ENCODE peak calls at places on chromosomes 6 and 20, in six cellular contexts. One of them, this sample, is unnamed.

GRCh38 chr6:143139239-143139784 is 78.6 kb downstream of the AIG1 start:
- ATAC-seq in GM12878: no peak
- ATAC-seq in upper lobe of left lung: no peak
- ATAC-seq in HCT116: no peak
- ATAC-seq in HepG2: no peak
- ATAC-seq in K562: no peak
- ATAC-seq in this sample: no peak

GRCh38 chr20:40175296-40175695 is 513.7 kb downstream of the MAFB start:
- ATAC-seq in HCT116: no peak
- ATAC-seq in HepG2: no peak
- ATAC-seq in K562: no peak
- ATAC-seq in upper lobe of left lung: no peak
- ATAC-seq in GM12878: no peak
- ATAC-seq in this sample: no peak

GRCh38 chr20:15619816-15620215 is 953.4 kb downstream of the KIF16B start:
- ATAC-seq in K562: no peak
- ATAC-seq in HepG2: no peak
- ATAC-seq in upper lobe of left lung: no peak
- ATAC-seq in HCT116: no peak
- ATAC-seq in GM12878: no peak
- ATAC-seq in this sample: no peak

GRCh38 chr6:56832225-56832624 is 122.7 kb upstream of the BEND6 start:
- ATAC-seq in HepG2: no peak
- ATAC-seq in upper lobe of left lung: no peak
- ATAC-seq in HCT116: no peak
- ATAC-seq in K562: no peak
- ATAC-seq in GM12878: no peak
- ATAC-seq in this sample: no peak

GRCh38 chr6:116924245-116924644 is 47.2 kb downstream of the RFX6 start:
- ATAC-seq in GM12878: no peak
- ATAC-seq in upper lobe of left lung: no peak
- ATAC-seq in K562: no peak
- ATAC-seq in HCT116: no peak
- ATAC-seq in HepG2: peak; percentile 88
- ATAC-seq in this sample: no peak

GRCh38 chr6:16669227-16669626 is 92.0 kb downstream of the ATXN1 start:
- ATAC-seq in GM12878: peak; percentile 76
- ATAC-seq in HepG2: no peak
- ATAC-seq in HCT116: peak; percentile 64
- ATAC-seq in upper lobe of left lung: no peak
- ATAC-seq in K562: no peak
- ATAC-seq in this sample: no peak

GRCh38 chr6:48289841-48290240 is 178.8 kb upstream of the PTCHD4 start:
- ATAC-seq in K562: no peak
- ATAC-seq in GM12878: no peak
- ATAC-seq in HCT116: no peak
- ATAC-seq in HepG2: no peak
- ATAC-seq in upper lobe of left lung: no peak
- ATAC-seq in this sample: no peak

GRCh38 chr20:59391975-59392374 is 91.6 kb downstream of the EDN3 start:
- ATAC-seq in HCT116: no peak
- ATAC-seq in HepG2: no peak
- ATAC-seq in GM12878: no peak
- ATAC-seq in K562: no peak
- ATAC-seq in upper lobe of left lung: no peak
- ATAC-seq in this sample: no peak

GRCh38 chr20:57384953-57385761 is 6.0 kb upstream of the RBM38 start:
- ATAC-seq in K562: no peak
- ATAC-seq in upper lobe of left lung: no peak
- ATAC-seq in GM12878: no peak
- ATAC-seq in HCT116: no peak
- ATAC-seq in HepG2: no peak
- ATAC-seq in this sample: no peak

GRCh38 chr6:132919028-132919427 is 104.7 kb downstream of the RPS12 start:
- ATAC-seq in K562: no peak
- ATAC-seq in HepG2: no peak
- ATAC-seq in upper lobe of left lung: peak; percentile 18
- ATAC-seq in HCT116: no peak
- ATAC-seq in GM12878: no peak
- ATAC-seq in this sample: no peak

GRCh38 chr6:170522565-170523183 is 30.4 kb downstream of the PSMB1 start:
- ATAC-seq in HCT116: peak; percentile 100
- ATAC-seq in upper lobe of left lung: no peak
- ATAC-seq in GM12878: peak; percentile 79
- ATAC-seq in HepG2: peak; percentile 97
- ATAC-seq in K562: peak; percentile 96
- ATAC-seq in this sample: no peak

GRCh38 chr6:139373928-139374356 is 506 bp downstream of the CITED2 start:
- ATAC-seq in K562: peak; percentile 6
- ATAC-seq in GM12878: peak; percentile 7
- ATAC-seq in upper lobe of left lung: no peak
- ATAC-seq in HCT116: peak; percentile 3
- ATAC-seq in HepG2: no peak
- ATAC-seq in this sample: no peak

GRCh38 chr6:129186988-129187387 is 304.1 kb downstream of the LAMA2 start:
- ATAC-seq in upper lobe of left lung: peak; percentile 23
- ATAC-seq in HepG2: no peak
- ATAC-seq in HCT116: peak; percentile 64
- ATAC-seq in GM12878: no peak
- ATAC-seq in K562: no peak
- ATAC-seq in this sample: peak; percentile 43

GRCh38 chr6:130794010-130794675 is 33.1 kb upstream of the SMLR1 start:
- ATAC-seq in upper lobe of left lung: no peak
- ATAC-seq in HepG2: no peak
- ATAC-seq in GM12878: no peak
- ATAC-seq in HCT116: no peak
- ATAC-seq in K562: no peak
- ATAC-seq in this sample: no peak

GRCh38 chr6:127951172-127951995 is 50.5 kb upstream of the THEMIS start:
- ATAC-seq in HepG2: no peak
- ATAC-seq in upper lobe of left lung: no peak
- ATAC-seq in HCT116: no peak
- ATAC-seq in K562: no peak
- ATAC-seq in GM12878: peak; percentile 87
- ATAC-seq in this sample: no peak

GRCh38 chr6:118680452-118681095 is 29.2 kb upstream of the CEP85L start:
- ATAC-seq in GM12878: no peak
- ATAC-seq in HepG2: no peak
- ATAC-seq in K562: peak; percentile 94
- ATAC-seq in HCT116: no peak
- ATAC-seq in upper lobe of left lung: no peak
- ATAC-seq in this sample: no peak

GRCh38 chr6:166341915-166342292 is 441 bp downstream of the SFT2D1 start:
- ATAC-seq in GM12878: peak; percentile 5
- ATAC-seq in HepG2: peak; percentile 1
- ATAC-seq in HCT116: peak; percentile 1
- ATAC-seq in K562: peak; percentile 6
- ATAC-seq in upper lobe of left lung: peak; percentile 4
- ATAC-seq in this sample: no peak

GRCh38 chr6:166056637-166057036 is 111.0 kb downstream of the TBXT start:
- ATAC-seq in HepG2: no peak
- ATAC-seq in upper lobe of left lung: peak; percentile 97
- ATAC-seq in HCT116: no peak
- ATAC-seq in GM12878: no peak
- ATAC-seq in K562: no peak
- ATAC-seq in this sample: peak; percentile 82

GRCh38 chr20:57688864-57689263 is 21.0 kb downstream of the PMEPA1 start:
- ATAC-seq in GM12878: no peak
- ATAC-seq in K562: no peak
- ATAC-seq in HCT116: no peak
- ATAC-seq in HepG2: no peak
- ATAC-seq in upper lobe of left lung: peak; percentile 38
- ATAC-seq in this sample: no peak

GRCh38 chr6:15232836-15233510 is 12.9 kb upstream of the JARID2 start:
- ATAC-seq in GM12878: peak; percentile 79
- ATAC-seq in HepG2: no peak
- ATAC-seq in HCT116: no peak
- ATAC-seq in K562: no peak
- ATAC-seq in upper lobe of left lung: no peak
- ATAC-seq in this sample: no peak

GRCh38 chr6:105748737-105749161 is 337.4 kb upstream of the PRDM1 start:
- ATAC-seq in upper lobe of left lung: peak; percentile 65
- ATAC-seq in HCT116: no peak
- ATAC-seq in HepG2: no peak
- ATAC-seq in GM12878: no peak
- ATAC-seq in K562: peak; percentile 42
- ATAC-seq in this sample: no peak

GRCh38 chr6:1624848-1625341 is 15.2 kb downstream of the FOXC1 start:
- ATAC-seq in upper lobe of left lung: peak; percentile 83
- ATAC-seq in HCT116: no peak
- ATAC-seq in HepG2: no peak
- ATAC-seq in K562: no peak
- ATAC-seq in GM12878: peak; percentile 70
- ATAC-seq in this sample: peak; percentile 56

GRCh38 chr20:45311589-45312211 is 3.6 kb upstream of the MATN4 start:
- ATAC-seq in GM12878: peak; percentile 93
- ATAC-seq in HepG2: peak; percentile 74
- ATAC-seq in HCT116: peak; percentile 97
- ATAC-seq in upper lobe of left lung: peak; percentile 78
- ATAC-seq in K562: peak; percentile 93
- ATAC-seq in this sample: peak; percentile 60

GRCh38 chr20:60054716-60055371 is 96.6 kb downstream of the CDH26 start:
- ATAC-seq in GM12878: no peak
- ATAC-seq in upper lobe of left lung: peak; percentile 8
- ATAC-seq in K562: no peak
- ATAC-seq in HepG2: no peak
- ATAC-seq in HCT116: no peak
- ATAC-seq in this sample: no peak

GRCh38 chr6:12331951-12332749 is 42.0 kb downstream of the EDN1 start:
- ATAC-seq in GM12878: no peak
- ATAC-seq in HepG2: peak; percentile 76
- ATAC-seq in HCT116: no peak
- ATAC-seq in K562: no peak
- ATAC-seq in upper lobe of left lung: peak; percentile 47
- ATAC-seq in this sample: no peak

GRCh38 chr20:24537210-24537609 is 67.8 kb downstream of the SYNDIG1 start:
- ATAC-seq in HCT116: no peak
- ATAC-seq in HepG2: no peak
- ATAC-seq in GM12878: no peak
- ATAC-seq in K562: no peak
- ATAC-seq in upper lobe of left lung: no peak
- ATAC-seq in this sample: no peak

GRCh38 chr20:32296412-32296811 is 19.0 kb downstream of the KIF3B start:
- ATAC-seq in GM12878: no peak
- ATAC-seq in upper lobe of left lung: no peak
- ATAC-seq in HCT116: no peak
- ATAC-seq in K562: no peak
- ATAC-seq in HepG2: no peak
- ATAC-seq in this sample: no peak

GRCh38 chr6:140062042-140063041 is 687.9 kb upstream of the CITED2 start:
- ATAC-seq in upper lobe of left lung: peak; percentile 77
- ATAC-seq in HepG2: no peak
- ATAC-seq in K562: no peak
- ATAC-seq in GM12878: no peak
- ATAC-seq in HCT116: no peak
- ATAC-seq in this sample: peak; percentile 84

GRCh38 chr20:63969851-63970713 is at the start of gene ZNF512B:
- ATAC-seq in GM12878: peak; percentile 49
- ATAC-seq in K562: peak; percentile 70
- ATAC-seq in HepG2: peak; percentile 8
- ATAC-seq in upper lobe of left lung: peak; percentile 72
- ATAC-seq in HCT116: peak; percentile 55
- ATAC-seq in this sample: peak; percentile 44

GRCh38 chr6:31971993-31972708 is at the start of gene DXO:
- ATAC-seq in K562: peak; percentile 84
- ATAC-seq in GM12878: peak; percentile 97
- ATAC-seq in HepG2: peak; percentile 86
- ATAC-seq in HCT116: peak; percentile 91
- ATAC-seq in upper lobe of left lung: peak; percentile 96
- ATAC-seq in this sample: peak; percentile 96
- TF ChIP-seq POLR2AphosphoS5 in K562: no peak
- TF ChIP-seq POLR2AphosphoS5 in GM12878: peak; percentile 53
- TF ChIP-seq POLR2AphosphoS5 in HepG2: peak; percentile 33
- TF ChIP-seq POLR2AphosphoS5 in HCT116: peak; percentile 29
- TF ChIP-seq POLR2AphosphoS5 in upper lobe of left lung: peak; percentile 88
- TF ChIP-seq POLR2AphosphoS5 in this sample: peak; percentile 84

DNA sequence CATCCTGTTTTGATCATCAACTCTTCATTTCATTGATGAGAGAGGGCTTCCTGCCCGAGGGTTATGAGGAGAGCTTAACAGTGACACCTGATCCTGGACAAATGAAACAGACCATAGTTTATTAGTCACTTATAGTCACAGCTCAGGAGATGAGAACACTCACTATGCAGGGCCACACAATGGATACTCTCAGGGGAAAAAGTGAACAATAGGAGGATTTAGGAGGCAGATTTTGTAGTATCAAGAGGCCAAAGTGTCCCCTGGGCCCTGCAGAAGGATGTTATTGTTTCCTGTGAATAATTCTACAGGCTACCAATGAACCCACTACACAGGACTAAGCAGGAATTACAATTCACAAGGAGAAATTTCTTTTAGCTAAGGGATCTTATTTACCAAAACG is 772.8 kb upstream of the MAN1A1 start:
- ATAC-seq in upper lobe of left lung: no peak
- ATAC-seq in GM12878: no peak
- ATAC-seq in HCT116: no peak
- ATAC-seq in HepG2: no peak
- ATAC-seq in K562: no peak
- ATAC-seq in this sample: no peak
- TF ChIP-seq POLR2A in upper lobe of left lung: no peak
- TF ChIP-seq POLR2A in GM12878: no peak
- TF ChIP-seq POLR2A in HCT116: no peak
- TF ChIP-seq POLR2A in HepG2: no peak
- TF ChIP-seq POLR2A in K562: no peak
- TF ChIP-seq POLR2A in this sample: no peak

GRCh38 chr6:80638222-80639055 is 532.0 kb downstream of the BCKDHB start:
- ATAC-seq in upper lobe of left lung: peak; percentile 87
- ATAC-seq in GM12878: peak; percentile 96
- ATAC-seq in K562: no peak
- ATAC-seq in HepG2: peak; percentile 70
- ATAC-seq in HCT116: peak; percentile 99
- ATAC-seq in this sample: peak; percentile 68
- TF ChIP-seq POLR2AphosphoS5 in upper lobe of left lung: peak; percentile 39
- TF ChIP-seq POLR2AphosphoS5 in GM12878: no peak
- TF ChIP-seq POLR2AphosphoS5 in K562: no peak
- TF ChIP-seq POLR2AphosphoS5 in HepG2: no peak
- TF ChIP-seq POLR2AphosphoS5 in HCT116: peak; percentile 62
- TF ChIP-seq POLR2AphosphoS5 in this sample: no peak

DNA sequence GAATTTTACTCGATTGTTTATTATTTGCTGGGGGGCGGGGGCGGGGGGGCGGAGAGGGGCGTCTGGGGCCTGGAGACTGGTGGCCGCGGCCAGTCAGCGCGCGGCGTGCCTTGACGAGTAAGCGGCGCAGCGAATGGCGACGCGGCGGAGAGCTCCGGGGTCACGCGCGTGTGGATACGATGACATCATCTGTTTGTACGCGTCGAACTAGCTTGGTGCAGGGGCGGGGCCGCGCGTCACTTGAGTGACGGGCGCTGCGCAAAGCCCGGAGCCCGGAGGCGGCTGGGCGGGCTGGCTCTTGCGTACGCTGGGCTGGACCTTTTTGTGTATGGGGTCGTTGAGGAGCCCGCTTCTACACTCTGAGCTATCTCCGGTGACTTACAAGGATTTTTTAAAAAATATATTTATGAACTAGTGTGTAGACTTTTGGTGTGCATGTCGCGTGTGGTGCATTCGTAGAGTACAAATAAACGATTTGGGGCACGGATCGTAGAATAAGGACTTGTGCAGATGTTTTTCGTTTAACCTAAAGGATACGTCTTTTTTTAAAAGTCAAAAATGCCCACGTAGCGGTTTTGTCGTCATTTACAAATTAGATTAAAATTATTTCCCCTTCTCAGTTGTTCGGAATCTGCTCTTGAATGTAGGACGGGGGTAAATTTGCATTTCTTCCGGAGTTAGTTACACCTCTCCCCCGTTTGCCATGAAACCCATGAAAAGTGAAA is 2.2 kb upstream of the FOXO3 start:
- ATAC-seq in upper lobe of left lung: peak; percentile 80
- ATAC-seq in K562: peak; percentile 74
- ATAC-seq in HCT116: peak; percentile 66
- ATAC-seq in HepG2: peak; percentile 51
- ATAC-seq in GM12878: peak; percentile 71
- ATAC-seq in this sample: peak; percentile 76
- TF ChIP-seq POLR2A in upper lobe of left lung: no peak
- TF ChIP-seq POLR2A in K562: no peak
- TF ChIP-seq POLR2A in HCT116: no peak
- TF ChIP-seq POLR2A in HepG2: no peak
- TF ChIP-seq POLR2A in GM12878: peak; percentile 46
- TF ChIP-seq POLR2A in this sample: peak; percentile 41

This sample was measured in gastroesophageal sphincter.